ENCODE peak calls at places on chromosomes 12 and 14, in four cellular contexts. T is HepG2, I is GM23338, P is HCT116. N is an unnamed sample.

GRCh38 chr14:49619730-49620129 is 696 bp downstream of the RPL36AL start:
- ATAC-seq in T (no peak), I (no peak), P (no peak), N (no peak)

GRCh38 chr12:47556631-47557030 is 149.2 kb downstream of the RPAP3 start:
- ATAC-seq in T (no peak), I (peak; percentile 44), P (no peak), N (no peak)

GRCh38 chr12:100461330-100461973 is 12.2 kb upstream of the NR1H4 start:
- ATAC-seq in T (peak; percentile 60), I (no peak), P (no peak), N (no peak)

GRCh38 chr12:104410786-104411185 is 46.0 kb upstream of the CHST11 start:
- ATAC-seq in T (no peak), I (no peak), P (no peak), N (no peak)

GRCh38 chr12:116263844-116264243 is 13.6 kb downstream of the MED13L start:
- ATAC-seq in T (peak; percentile 51), I (peak; percentile 22), P (no peak), N (no peak)

GRCh38 chr12:50557421-50557820 is 52.6 kb downstream of the DIP2B start:
- ATAC-seq in T (no peak), I (no peak), P (no peak), N (no peak)

GRCh38 chr14:63454863-63455622 is 88.1 kb downstream of the PPP2R5E start:
- ATAC-seq in T (no peak), I (peak; percentile 89), P (no peak), N (no peak)

GRCh38 chr14:81465507-81466228 is 65.5 kb upstream of the STON2 start:
- ATAC-seq in T (no peak), I (no peak), P (no peak), N (no peak)

GRCh38 chr12:82996168-82996812 is 309.6 kb downstream of the TMTC2 start:
- ATAC-seq in T (no peak), I (no peak), P (no peak), N (no peak)

GRCh38 chr12:80872053-80872452 is 65.7 kb downstream of the LIN7A start:
- ATAC-seq in T (no peak), I (no peak), P (no peak), N (no peak)

GRCh38 chr12:45435945-45436710 is 220.2 kb downstream of the ANO6 start:
- ATAC-seq in T (no peak), I (peak; percentile 10), P (no peak), N (no peak)

GRCh38 chr12:6540181-6540877 is 6.0 kb downstream of the GAPDH start:
- ATAC-seq in T (peak; percentile 2), I (peak; percentile 60), P (peak; percentile 61), N (peak; percentile 94)

GRCh38 chr14:63659726-63660125 is 18.1 kb upstream of the WDR89 start:
- ATAC-seq in T (no peak), I (no peak), P (no peak), N (no peak)

GRCh38 chr12:69108024-69108423 is 131.3 kb upstream of the CPSF6 start:
- ATAC-seq in T (no peak), I (peak; percentile 82), P (no peak), N (no peak)

GRCh38 chr12:12350868-12351463 is 924 bp upstream of the MANSC1 start:
- ATAC-seq in T (peak; percentile 86), I (no peak), P (no peak), N (no peak)

GRCh38 chr14:77598366-77599050 is 17.9 kb downstream of the SPTLC2 start:
- ATAC-seq in T (no peak), I (no peak), P (no peak), N (no peak)

GRCh38 chr14:102693006-102693755 is 84.1 kb upstream of the TRAF3 start:
- ATAC-seq in T (peak; percentile 62), I (peak; percentile 87), P (no peak), N (no peak)

GRCh38 chr12:100253437-100253836 is 13.4 kb downstream of the DEPDC4 start:
- ATAC-seq in T (no peak), I (no peak), P (no peak), N (no peak)

GRCh38 chr12:53295070-53295890 is at the start of gene PFDN5:
- ATAC-seq in T (peak; percentile 90), I (peak; percentile 85), P (peak; percentile 84), N (peak; percentile 96)

GRCh38 chr14:68211886-68212285 is 392.3 kb downstream of the RAD51B start:
- ATAC-seq in T (no peak), I (no peak), P (no peak), N (no peak)

GRCh38 chr12:124780752-124781685 is 82.6 kb downstream of the SCARB1 start:
- ATAC-seq in T (no peak), I (no peak), P (no peak), N (no peak)

GRCh38 chr12:119409043-119409442 is 74.5 kb downstream of the CCDC60 start:
- ATAC-seq in T (no peak), I (no peak), P (no peak), N (no peak)

GRCh38 chr12:93483151-93483807 is 16.0 kb downstream of the MRPL42 start:
- ATAC-seq in T (no peak), I (no peak), P (no peak), N (no peak)

GRCh38 chr12:92796650-92797049 is 93.9 kb downstream of the PLEKHG7 start:
- ATAC-seq in T (no peak), I (no peak), P (no peak), N (no peak)

GRCh38 chr12:12582193-12582881 is 19.7 kb upstream of the DUSP16 start:
- ATAC-seq in T (peak; percentile 74), I (no peak), P (no peak), N (no peak)

GRCh38 chr12:100795193-100796179 is 910 bp downstream of the ANO4 start:
- ATAC-seq in T (no peak), I (peak; percentile 37), P (no peak), N (no peak)

GRCh38 chr12:26748412-26748740 is 84.6 kb downstream of the ITPR2 start:
- ATAC-seq in T (no peak), I (no peak), P (no peak), N (no peak)

GRCh38 chr12:93127107-93127560 is 198.0 kb upstream of the EEA1 start:
- ATAC-seq in T (peak; percentile 39), I (no peak), P (no peak), N (peak; percentile 15)

GRCh38 chr12:93894391-93895095 is 217.4 kb downstream of the CRADD start:
- ATAC-seq in T (no peak), I (no peak), P (no peak), N (peak; percentile 84)

GRCh38 chr14:92603309-92604257 is 90.0 kb downstream of the RIN3 start:
- ATAC-seq in T (no peak), I (peak; percentile 61), P (peak; percentile 55), N (peak; percentile 76)

GRCh38 chr12:5506821-5507231 is 74.9 kb downstream of the NTF3 start:
- ATAC-seq in T (no peak), I (no peak), P (no peak), N (no peak)

GRCh38 chr12:57626111-57626928 is 6.7 kb downstream of the B4GALNT1 start:
- ATAC-seq in T (no peak), I (no peak), P (no peak), N (no peak)

GRCh38 chr12:57626929-57627445 is 6.0 kb downstream of the B4GALNT1 start:
- ATAC-seq in T (no peak), I (no peak), P (no peak), N (no peak)

GRCh38 chr12:57623811-57624390 is 9.1 kb downstream of the B4GALNT1 start:
- ATAC-seq in T (no peak), I (no peak), P (no peak), N (no peak)

GRCh38 chr12:57624441-57625220 is 8.4 kb downstream of the B4GALNT1 start:
- ATAC-seq in T (no peak), I (no peak), P (no peak), N (no peak)

GRCh38 chr12:57625261-57626032 is 7.6 kb downstream of the B4GALNT1 start:
- ATAC-seq in T (no peak), I (no peak), P (no peak), N (no peak)
- TF ChIP-seq POLR2AphosphoS5 in T (no peak), I (no peak), P (no peak), N (no peak)

GRCh38 chr14:103705158-103705523 is 10.1 kb downstream of the XRCC3 start:
- ATAC-seq in T (no peak), I (no peak), P (no peak), N (peak; percentile 63)
- TF ChIP-seq POLR2AphosphoS5 in T (no peak), I (no peak), P (peak; percentile 41), N (peak; percentile 3)

GRCh38 chr14:75215520-75215919 is 39.1 kb upstream of the TMED10 start:
- ATAC-seq in T (no peak), I (no peak), P (no peak), N (no peak)

GRCh38 chr14:75217508-75218206 is 41.2 kb upstream of the TMED10 start:
- ATAC-seq in T (no peak), I (no peak), P (no peak), N (no peak)

GRCh38 chr14:75216427-75217006 is 40.1 kb upstream of the TMED10 start:
- ATAC-seq in T (no peak), I (no peak), P (no peak), N (no peak)

GRCh38 chr14:75213172-75213571 is 36.8 kb upstream of the TMED10 start:
- ATAC-seq in T (no peak), I (no peak), P (no peak), N (no peak)

DNA sequence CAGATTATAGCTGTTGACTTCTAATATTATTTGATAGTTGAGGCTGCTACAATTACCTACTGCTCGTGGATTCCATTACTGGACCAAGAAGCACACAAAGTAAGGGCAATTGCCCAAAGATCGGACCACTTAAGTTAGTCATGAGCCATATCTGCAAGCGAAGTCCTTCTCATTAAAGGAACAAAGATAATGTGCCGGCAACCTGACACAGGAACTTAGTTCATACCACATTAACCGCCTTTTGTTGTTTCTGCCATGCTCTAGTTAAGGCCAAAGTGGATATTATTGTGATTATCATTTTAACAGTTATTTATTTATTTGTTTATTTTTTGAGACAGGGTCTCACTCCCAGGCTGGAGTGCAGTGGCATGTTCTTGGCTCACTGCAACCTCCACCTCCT is 38.1 kb upstream of the TMED10 start:
- ATAC-seq in T (no peak), I (no peak), P (no peak), N (no peak)
- TF ChIP-seq POLR2AphosphoS5 in T (no peak), I (no peak), P (no peak), N (no peak)

GRCh38 chr12:107957459-107957858 is 171.6 kb upstream of the WSCD2 start:
- ATAC-seq in T (no peak), I (no peak), P (no peak), N (no peak)

GRCh38 chr12:107951024-107951423 is 176.5 kb downstream of the ASCL4 start:
- ATAC-seq in T (no peak), I (no peak), P (no peak), N (no peak)

GRCh38 chr12:107955966-107956643 is 173.0 kb upstream of the WSCD2 start:
- ATAC-seq in T (no peak), I (no peak), P (no peak), N (no peak)
- TF ChIP-seq POLR2AphosphoS5 in T (no peak), I (no peak), P (no peak), N (no peak)

DNA sequence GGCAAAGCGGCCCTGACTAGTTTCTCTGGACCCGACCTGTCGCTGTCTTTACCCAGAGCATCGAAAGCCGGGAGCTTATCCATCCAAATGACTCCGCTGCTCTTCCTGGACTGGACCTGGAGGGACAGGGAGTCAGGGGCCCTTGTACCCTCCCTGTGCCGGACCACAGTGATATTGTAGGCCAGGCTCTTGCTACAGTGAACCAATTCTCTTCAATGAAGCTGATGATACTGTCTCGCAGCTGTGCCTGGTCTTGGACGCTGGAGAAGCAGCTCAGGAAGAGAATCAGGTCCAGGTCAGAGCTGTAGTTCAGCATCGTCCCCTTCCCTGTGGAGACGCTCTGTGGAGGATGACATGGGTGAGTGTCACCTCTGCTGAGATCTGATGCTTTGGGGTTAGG is 14.7 kb upstream of the OASL start:
- ATAC-seq in T (no peak), I (no peak), P (no peak), N (no peak)
- TF ChIP-seq POLR2AphosphoS5 in T (no peak), I (no peak), P (no peak), N (no peak)

GRCh38 chr14:94026173-94026885 is at the start of gene OTUB2:
- ATAC-seq in T (peak; percentile 90), I (peak; percentile 95), P (peak; percentile 83), N (peak; percentile 99)
- TF ChIP-seq POLR2AphosphoS5 in T (no peak), I (no peak), P (no peak), N (no peak)

N was measured in gastroesophageal sphincter.